ENCODE peak calls at places on chromosomes 6 and 20, in eight cellular contexts. F is fibroblast of the aortic adventitia; E is body of pancreas; J is CD8-positive, alpha-beta T cell; I is astrocyte of the spinal cord; W is IMR-90; X is lung; L is aorta. N is an unnamed sample.

GRCh38 chr6:37302086-37302686 is 44.2 kb upstream of the TMEM217 start:
- DNase-seq in F (no peak), E (no peak), J (no peak), I (no peak), W (no peak), X (no peak), L (no peak), N (no peak)

GRCh38 chr6:65055545-65055944 is 651.5 kb downstream of the EYS start:
- DNase-seq in F (no peak), E (no peak), J (no peak), I (no peak), W (no peak), X (no peak), L (no peak), N (no peak)

GRCh38 chr6:166342293-166343156 is at the start of gene SFT2D1:
- DNase-seq in F (peak; percentile 81), E (peak; percentile 84), J (peak; percentile 71), I (peak; percentile 83), W (peak; percentile 83), X (peak; percentile 87), L (peak; percentile 97), N (peak; percentile 56)

GRCh38 chr20:62025394-62025793 is 40.3 kb downstream of the TAF4 start:
- DNase-seq in F (peak; percentile 5), E (no peak), J (no peak), I (no peak), W (no peak), X (no peak), L (no peak), N (no peak)

GRCh38 chr6:5305968-5306626 is 44.8 kb downstream of the FARS2 start:
- DNase-seq in F (no peak), E (no peak), J (no peak), I (no peak), W (peak; percentile 39), X (no peak), L (no peak), N (no peak)

GRCh38 chr6:170292778-170293164 is 1.9 kb upstream of the DLL1 start:
- DNase-seq in F (no peak), E (no peak), J (no peak), I (no peak), W (no peak), X (no peak), L (no peak), N (no peak)

GRCh38 chr20:12090920-12091319 is 173.2 kb downstream of the BTBD3 start:
- DNase-seq in F (no peak), E (no peak), J (no peak), I (no peak), W (no peak), X (no peak), L (no peak), N (no peak)

GRCh38 chr6:77926198-77926752 is 273.4 kb downstream of the MEI4 start:
- DNase-seq in F (no peak), E (no peak), J (no peak), I (peak; percentile 7), W (no peak), X (no peak), L (no peak), N (no peak)

GRCh38 chr20:14568701-14569100 is 231.3 kb upstream of the FLRT3 start:
- DNase-seq in F (no peak), E (no peak), J (no peak), I (no peak), W (no peak), X (no peak), L (no peak), N (no peak)

GRCh38 chr20:62646851-62647520 is 4.7 kb downstream of the SLCO4A1 start:
- DNase-seq in F (no peak), E (peak; percentile 61), J (no peak), I (no peak), W (no peak), X (no peak), L (no peak), N (no peak)

GRCh38 chr20:62734336-62734735 is 25.7 kb downstream of the NTSR1 start:
- DNase-seq in F (no peak), E (no peak), J (no peak), I (no peak), W (no peak), X (no peak), L (peak; percentile 58), N (no peak)

GRCh38 chr6:159172066-159172465 is 2.9 kb downstream of the FNDC1 start:
- DNase-seq in F (peak; percentile 76), E (no peak), J (no peak), I (peak; percentile 50), W (no peak), X (no peak), L (no peak), N (no peak)

GRCh38 chr20:19909696-19910095 is 107.5 kb upstream of the NAA20 start:
- DNase-seq in F (peak; percentile 30), E (peak; percentile 32), J (no peak), I (peak; percentile 18), W (no peak), X (peak; percentile 52), L (peak; percentile 80), N (no peak)

GRCh38 chr20:34549929-34550305 is 8.6 kb upstream of the MAP1LC3A start:
- DNase-seq in F (no peak), E (no peak), J (no peak), I (no peak), W (no peak), X (no peak), L (no peak), N (no peak)

DNA sequence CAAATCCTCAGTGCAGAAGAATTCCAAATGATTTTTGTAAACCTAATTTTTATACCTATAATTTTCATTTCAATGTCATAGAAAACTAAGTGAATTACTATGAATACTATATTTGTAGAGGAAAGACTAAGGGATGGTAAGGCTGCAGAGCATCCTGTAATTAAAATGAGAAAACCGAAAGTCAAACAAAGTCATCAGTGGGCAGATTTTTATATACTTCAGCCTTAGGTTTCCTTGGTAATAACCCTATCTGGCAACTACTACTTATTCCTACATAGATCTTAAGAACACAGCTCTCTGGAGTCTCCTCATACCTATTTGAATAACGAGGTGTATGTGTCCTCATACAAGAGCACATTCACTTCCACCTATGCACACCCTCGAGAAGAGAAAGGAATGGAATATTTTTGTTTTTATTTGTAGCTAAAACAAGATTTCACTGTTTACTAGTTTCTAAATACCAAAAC is 117.9 kb upstream of the SGK1 start:
- DNase-seq in F (no peak), E (no peak), J (no peak), I (no peak), W (no peak), X (no peak), L (no peak), N (no peak)
- H3K4me3 ChIP-seq in F (no peak overlapping the region), E (no peak overlapping the region), J (no peak overlapping the region), I (no peak overlapping the region), W (no peak overlapping the region), X (no peak overlapping the region), L (no peak overlapping the region), N (no peak overlapping the region)

DNA sequence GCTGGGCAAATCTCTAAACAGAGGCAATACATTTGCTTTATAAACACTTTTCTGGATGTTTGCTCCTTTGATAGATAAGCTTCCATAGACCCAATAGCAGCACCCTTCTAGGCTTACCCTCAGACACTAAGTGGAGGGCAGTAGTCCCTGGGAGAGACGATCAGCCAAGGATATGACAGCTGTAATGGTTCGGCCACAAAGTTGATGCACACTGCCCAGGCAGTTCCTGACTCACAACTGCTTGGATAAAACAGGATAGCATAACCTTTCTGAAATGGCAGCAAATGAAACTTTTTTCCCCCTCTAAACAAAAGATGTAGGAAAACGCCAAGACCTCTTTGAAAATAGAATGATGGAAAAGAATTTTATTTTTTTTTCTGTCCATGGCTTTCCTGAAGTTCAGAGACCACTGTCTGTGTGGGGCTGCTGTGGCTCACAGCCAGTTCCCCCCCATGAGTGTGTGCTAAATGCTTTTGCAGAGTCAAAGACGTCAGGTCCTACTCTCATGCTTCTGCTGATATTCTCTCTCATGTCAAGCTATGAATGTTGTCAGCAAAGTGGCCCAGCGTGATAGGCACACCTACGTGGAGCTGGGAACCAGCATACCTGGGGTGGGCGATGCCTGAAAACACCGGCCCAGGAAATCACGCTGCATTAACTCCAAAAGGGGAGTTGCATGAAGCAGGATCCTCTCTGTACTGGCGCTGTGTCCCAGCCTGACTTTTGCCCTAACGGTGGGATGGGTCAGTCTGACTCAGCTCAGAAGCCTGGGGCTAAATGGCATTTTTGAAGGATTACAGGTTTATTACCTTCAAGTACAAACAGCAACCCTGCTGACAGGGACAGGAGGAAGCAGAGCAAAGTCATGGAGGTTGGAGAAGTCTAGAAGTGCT is 8.8 kb upstream of the MRPS10 start:
- DNase-seq in F (peak; percentile 47), E (no peak), J (no peak), I (peak; percentile 71), W (peak; percentile 84), X (no peak), L (peak; percentile 30), N (no peak)
- H3K4me3 ChIP-seq in F (no peak overlapping the region), E (no peak overlapping the region), J (no peak overlapping the region), I (no peak overlapping the region), W (no peak overlapping the region), X (no peak overlapping the region), L (no peak overlapping the region), N (no peak overlapping the region)

DNA sequence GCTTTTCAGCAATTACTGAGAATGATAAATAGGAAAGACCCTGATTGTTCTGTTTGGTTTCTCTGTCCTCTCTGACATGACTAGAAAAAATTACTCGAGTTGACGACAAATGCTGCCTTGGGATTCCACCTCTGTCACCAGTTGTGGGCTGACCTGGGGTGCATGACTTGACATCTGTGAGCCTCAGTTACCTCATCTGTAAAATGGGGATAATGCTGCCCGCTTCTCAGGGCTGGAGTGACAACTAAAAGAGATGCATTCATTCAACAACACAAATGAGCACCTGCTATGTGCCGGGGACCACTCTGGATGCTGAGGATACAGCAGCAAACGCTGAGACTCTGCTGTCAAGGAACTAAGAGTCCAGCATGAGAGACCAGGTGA is 94.8 kb downstream of the NFATC2 start:
- DNase-seq in F (no peak), E (no peak), J (no peak), I (no peak), W (no peak), X (no peak), L (no peak), N (no peak)
- H3K4me3 ChIP-seq in F (no peak overlapping the region), E (no peak overlapping the region), J (no peak overlapping the region), I (no peak overlapping the region), W (no peak overlapping the region), X (no peak overlapping the region), L (no peak overlapping the region), N (no peak overlapping the region)

DNA sequence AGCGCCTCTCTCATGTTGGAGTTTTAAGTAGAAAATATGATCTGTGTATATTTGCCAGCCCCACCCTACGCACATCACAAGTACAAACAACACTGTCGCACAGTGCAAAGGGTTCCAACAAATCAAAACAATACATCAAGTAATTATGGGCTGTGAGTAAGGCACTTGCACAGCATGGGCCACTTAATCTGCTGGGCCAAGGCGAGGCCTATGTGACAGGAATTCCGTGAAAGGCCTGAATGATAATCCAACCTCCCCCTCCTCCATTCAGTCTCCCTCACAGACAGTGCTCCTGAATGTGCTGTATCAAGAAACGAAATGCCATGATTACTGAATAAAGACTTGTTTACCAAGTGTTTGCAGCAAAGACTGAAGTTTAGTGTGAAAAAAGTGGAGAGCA is 130.1 kb upstream of the SLC2A12 start:
- DNase-seq in F (no peak), E (no peak), J (no peak), I (no peak), W (no peak), X (no peak), L (no peak), N (no peak)
- H3K4me3 ChIP-seq in F (no peak overlapping the region), E (no peak overlapping the region), J (no peak overlapping the region), I (no peak overlapping the region), W (no peak overlapping the region), X (no peak overlapping the region), L (no peak overlapping the region), N (no peak overlapping the region)